ENCODE peak calls at places on chromosome 21, in seven cellular contexts. One of them, this sample, is unnamed.

GRCh38 chr21:34023691-34024381 is 49.5 kb upstream of the MRPS6 start:
- DNase-seq in IMR-90: no peak
- DNase-seq in neural progenitor cell: no peak
- DNase-seq in OCI-LY7: no peak
- DNase-seq in mammary epithelial cell: no peak
- DNase-seq in astrocyte of the spinal cord: no peak
- DNase-seq in left lung: no peak
- DNase-seq in this sample: no peak

GRCh38 chr21:14086553-14086952 is 124.2 kb downstream of the LIPI start:
- DNase-seq in IMR-90: no peak
- DNase-seq in neural progenitor cell: no peak
- DNase-seq in OCI-LY7: no peak
- DNase-seq in mammary epithelial cell: peak
- DNase-seq in astrocyte of the spinal cord: no peak
- DNase-seq in left lung: no peak
- DNase-seq in this sample: no peak

GRCh38 chr21:28884481-28884880 is 108.2 kb downstream of the LTN1 start:
- DNase-seq in IMR-90: peak
- DNase-seq in neural progenitor cell: no peak
- DNase-seq in OCI-LY7: peak
- DNase-seq in mammary epithelial cell: peak
- DNase-seq in astrocyte of the spinal cord: no peak
- DNase-seq in left lung: no peak
- DNase-seq in this sample: peak

GRCh38 chr21:17466166-17466565 is 46.7 kb upstream of the CXADR start:
- DNase-seq in IMR-90: peak
- DNase-seq in neural progenitor cell: no peak
- DNase-seq in OCI-LY7: no peak
- DNase-seq in mammary epithelial cell: peak
- DNase-seq in astrocyte of the spinal cord: peak
- DNase-seq in left lung: peak
- DNase-seq in this sample: no peak

GRCh38 chr21:45512626-45513002 is 29.6 kb downstream of the SLC19A1 start:
- DNase-seq in IMR-90: no peak
- DNase-seq in neural progenitor cell: no peak
- DNase-seq in OCI-LY7: no peak
- DNase-seq in mammary epithelial cell: no peak
- DNase-seq in astrocyte of the spinal cord: no peak
- DNase-seq in left lung: peak
- DNase-seq in this sample: no peak

GRCh38 chr21:46094401-46095105 is 3.4 kb upstream of the COL6A2 start:
- DNase-seq in IMR-90: no peak
- DNase-seq in neural progenitor cell: no peak
- DNase-seq in OCI-LY7: no peak
- DNase-seq in mammary epithelial cell: no peak
- DNase-seq in astrocyte of the spinal cord: no peak
- DNase-seq in left lung: no peak
- DNase-seq in this sample: no peak

GRCh38 chr21:44844256-44844655 is 26.4 kb upstream of the SUMO3 start:
- DNase-seq in IMR-90: no peak
- DNase-seq in neural progenitor cell: peak
- DNase-seq in OCI-LY7: no peak
- DNase-seq in mammary epithelial cell: no peak
- DNase-seq in astrocyte of the spinal cord: no peak
- DNase-seq in left lung: peak
- DNase-seq in this sample: no peak

GRCh38 chr21:33360281-33360680 is 35.5 kb downstream of the IFNAR1 start:
- DNase-seq in IMR-90: peak
- DNase-seq in neural progenitor cell: no peak
- DNase-seq in OCI-LY7: no peak
- DNase-seq in mammary epithelial cell: no peak
- DNase-seq in astrocyte of the spinal cord: peak
- DNase-seq in left lung: no peak
- DNase-seq in this sample: no peak

GRCh38 chr21:44304041-44304738 is 4.3 kb downstream of the PFKL start:
- DNase-seq in IMR-90: no peak
- DNase-seq in neural progenitor cell: peak
- DNase-seq in OCI-LY7: no peak
- DNase-seq in mammary epithelial cell: no peak
- DNase-seq in astrocyte of the spinal cord: no peak
- DNase-seq in left lung: no peak
- DNase-seq in this sample: no peak

GRCh38 chr21:28069446-28069845 is 923.2 kb downstream of the LTN1 start:
- DNase-seq in IMR-90: peak
- DNase-seq in neural progenitor cell: peak
- DNase-seq in OCI-LY7: no peak
- DNase-seq in mammary epithelial cell: peak
- DNase-seq in astrocyte of the spinal cord: peak
- DNase-seq in left lung: no peak
- DNase-seq in this sample: no peak

GRCh38 chr21:16742116-16742515 is 770.7 kb upstream of the CXADR start:
- DNase-seq in IMR-90: no peak
- DNase-seq in neural progenitor cell: no peak
- DNase-seq in OCI-LY7: no peak
- DNase-seq in mammary epithelial cell: no peak
- DNase-seq in astrocyte of the spinal cord: peak
- DNase-seq in left lung: peak
- DNase-seq in this sample: no peak

GRCh38 chr21:26570203-26570602 is 2.9 kb downstream of the CYYR1 start:
- DNase-seq in IMR-90: no peak
- DNase-seq in neural progenitor cell: peak
- DNase-seq in OCI-LY7: no peak
- DNase-seq in mammary epithelial cell: no peak
- DNase-seq in astrocyte of the spinal cord: no peak
- DNase-seq in left lung: no peak
- DNase-seq in this sample: no peak

GRCh38 chr21:37145635-37146111 is 72.6 kb downstream of the TTC3 start:
- DNase-seq in IMR-90: peak
- DNase-seq in neural progenitor cell: peak
- DNase-seq in OCI-LY7: no peak
- DNase-seq in mammary epithelial cell: peak
- DNase-seq in astrocyte of the spinal cord: peak
- DNase-seq in left lung: no peak
- DNase-seq in this sample: no peak
- TF ChIP-seq CTCF in IMR-90: no peak
- TF ChIP-seq CTCF in neural progenitor cell: no peak
- TF ChIP-seq CTCF in OCI-LY7: no peak
- TF ChIP-seq CTCF in mammary epithelial cell: no peak
- TF ChIP-seq CTCF in astrocyte of the spinal cord: peak
- TF ChIP-seq CTCF in left lung: no peak
- TF ChIP-seq CTCF in this sample: no peak

GRCh38 chr21:30829659-30830058 is at the start of gene KRTAP7-1:
- DNase-seq in IMR-90: no peak
- DNase-seq in neural progenitor cell: no peak
- DNase-seq in OCI-LY7: no peak
- DNase-seq in mammary epithelial cell: no peak
- DNase-seq in astrocyte of the spinal cord: no peak
- DNase-seq in left lung: no peak
- DNase-seq in this sample: no peak

DNA sequence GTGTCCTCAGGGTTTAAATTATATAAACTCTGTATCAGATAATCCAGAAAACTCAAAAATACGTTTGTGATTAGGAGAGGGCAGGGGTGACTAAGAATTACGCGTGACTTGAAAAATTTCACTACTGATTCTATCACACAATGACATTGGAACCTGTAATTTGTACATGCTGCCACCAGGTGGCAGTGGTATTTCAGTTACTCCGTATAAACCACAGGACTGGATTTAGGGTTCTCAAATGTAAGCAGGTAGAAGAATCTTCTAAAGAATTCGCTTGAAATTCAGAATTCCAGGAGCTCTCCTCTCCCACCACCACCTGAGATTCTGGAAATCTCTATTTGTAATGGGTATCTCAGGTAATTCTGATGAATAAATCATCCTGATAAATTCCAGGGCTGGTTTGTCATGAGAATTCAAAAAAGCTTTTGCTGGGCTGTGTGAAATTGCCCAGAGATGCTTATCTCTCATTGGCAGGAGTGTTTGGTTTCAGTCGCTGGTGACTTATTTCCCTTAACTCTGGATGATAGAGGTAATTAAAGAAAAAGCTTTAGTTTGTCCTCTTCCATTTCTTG is 1.7 kb upstream of the KRTAP7-1 start:
- DNase-seq in IMR-90: no peak
- DNase-seq in neural progenitor cell: peak
- DNase-seq in OCI-LY7: peak
- DNase-seq in mammary epithelial cell: peak
- DNase-seq in astrocyte of the spinal cord: no peak
- DNase-seq in left lung: no peak
- DNase-seq in this sample: peak
- TF ChIP-seq CTCF in IMR-90: peak
- TF ChIP-seq CTCF in neural progenitor cell: peak
- TF ChIP-seq CTCF in OCI-LY7: peak
- TF ChIP-seq CTCF in mammary epithelial cell: peak
- TF ChIP-seq CTCF in astrocyte of the spinal cord: peak
- TF ChIP-seq CTCF in left lung: peak
- TF ChIP-seq CTCF in this sample: peak

GRCh38 chr21:15291621-15292266 is 226.9 kb upstream of the NRIP1 start:
- DNase-seq in IMR-90: no peak
- DNase-seq in neural progenitor cell: no peak
- DNase-seq in OCI-LY7: no peak
- DNase-seq in mammary epithelial cell: peak
- DNase-seq in astrocyte of the spinal cord: no peak
- DNase-seq in left lung: no peak
- DNase-seq in this sample: no peak
- TF ChIP-seq CTCF in IMR-90: no peak
- TF ChIP-seq CTCF in neural progenitor cell: no peak
- TF ChIP-seq CTCF in OCI-LY7: no peak
- TF ChIP-seq CTCF in mammary epithelial cell: no peak
- TF ChIP-seq CTCF in astrocyte of the spinal cord: no peak
- TF ChIP-seq CTCF in left lung: no peak
- TF ChIP-seq CTCF in this sample: no peak

DNA sequence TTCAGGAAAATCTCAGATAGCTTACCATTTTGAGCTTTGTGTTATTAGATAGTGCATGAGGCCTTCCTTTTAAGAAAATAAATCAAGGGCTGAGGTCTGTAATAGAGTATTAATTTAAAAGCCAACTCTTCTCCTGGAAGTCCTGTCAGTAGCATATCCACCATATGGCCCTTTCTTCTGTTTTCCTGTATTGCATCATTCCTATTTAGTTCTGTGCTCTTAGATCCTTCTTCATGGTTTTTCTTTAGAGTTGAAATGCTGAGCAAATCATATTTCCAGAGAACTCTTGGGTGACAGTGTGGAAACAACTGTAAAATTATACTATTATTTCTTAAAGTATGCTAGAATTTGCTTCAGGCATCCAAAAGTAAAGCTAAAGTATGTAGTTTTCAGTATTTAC is 91.7 kb downstream of the TTC3 start:
- DNase-seq in IMR-90: no peak
- DNase-seq in neural progenitor cell: no peak
- DNase-seq in OCI-LY7: no peak
- DNase-seq in mammary epithelial cell: no peak
- DNase-seq in astrocyte of the spinal cord: no peak
- DNase-seq in left lung: no peak
- DNase-seq in this sample: no peak
- TF ChIP-seq CTCF in IMR-90: no peak
- TF ChIP-seq CTCF in neural progenitor cell: no peak
- TF ChIP-seq CTCF in OCI-LY7: no peak
- TF ChIP-seq CTCF in mammary epithelial cell: no peak
- TF ChIP-seq CTCF in astrocyte of the spinal cord: no peak
- TF ChIP-seq CTCF in left lung: no peak
- TF ChIP-seq CTCF in this sample: no peak

DNA sequence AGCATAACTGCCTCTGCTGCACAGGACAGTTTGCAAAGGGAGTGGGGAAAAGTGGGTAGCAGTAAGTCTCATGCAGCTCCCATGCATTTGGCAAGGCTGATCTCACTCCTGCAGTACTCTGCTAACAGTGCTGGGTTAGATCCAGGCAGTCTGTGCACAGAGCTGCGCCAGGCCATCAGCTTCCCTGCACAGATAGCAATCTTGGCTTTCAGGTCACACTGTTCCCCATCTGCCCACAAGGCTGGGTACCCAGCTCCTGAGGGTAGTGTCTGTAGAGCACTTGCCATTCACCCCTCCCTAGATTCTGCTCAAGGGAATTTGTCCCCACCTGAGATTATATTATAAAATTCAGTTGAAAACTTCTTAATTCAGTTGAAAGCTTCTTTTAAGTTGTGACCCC is 72.2 kb downstream of the SH3BGR start:
- DNase-seq in IMR-90: no peak
- DNase-seq in neural progenitor cell: no peak
- DNase-seq in OCI-LY7: no peak
- DNase-seq in mammary epithelial cell: no peak
- DNase-seq in astrocyte of the spinal cord: no peak
- DNase-seq in left lung: no peak
- DNase-seq in this sample: no peak
- TF ChIP-seq CTCF in IMR-90: no peak
- TF ChIP-seq CTCF in neural progenitor cell: no peak
- TF ChIP-seq CTCF in OCI-LY7: no peak
- TF ChIP-seq CTCF in mammary epithelial cell: no peak
- TF ChIP-seq CTCF in astrocyte of the spinal cord: no peak
- TF ChIP-seq CTCF in left lung: no peak
- TF ChIP-seq CTCF in this sample: no peak

GRCh38 chr21:31457675-31458074 is 113.6 kb upstream of the TIAM1 start:
- DNase-seq in IMR-90: no peak
- DNase-seq in neural progenitor cell: peak
- DNase-seq in OCI-LY7: no peak
- DNase-seq in mammary epithelial cell: no peak
- DNase-seq in astrocyte of the spinal cord: no peak
- DNase-seq in left lung: no peak
- DNase-seq in this sample: no peak
- TF ChIP-seq CTCF in IMR-90: no peak
- TF ChIP-seq CTCF in neural progenitor cell: peak
- TF ChIP-seq CTCF in OCI-LY7: peak
- TF ChIP-seq CTCF in mammary epithelial cell: peak
- TF ChIP-seq CTCF in astrocyte of the spinal cord: peak
- TF ChIP-seq CTCF in left lung: no peak
- TF ChIP-seq CTCF in this sample: no peak

DNA sequence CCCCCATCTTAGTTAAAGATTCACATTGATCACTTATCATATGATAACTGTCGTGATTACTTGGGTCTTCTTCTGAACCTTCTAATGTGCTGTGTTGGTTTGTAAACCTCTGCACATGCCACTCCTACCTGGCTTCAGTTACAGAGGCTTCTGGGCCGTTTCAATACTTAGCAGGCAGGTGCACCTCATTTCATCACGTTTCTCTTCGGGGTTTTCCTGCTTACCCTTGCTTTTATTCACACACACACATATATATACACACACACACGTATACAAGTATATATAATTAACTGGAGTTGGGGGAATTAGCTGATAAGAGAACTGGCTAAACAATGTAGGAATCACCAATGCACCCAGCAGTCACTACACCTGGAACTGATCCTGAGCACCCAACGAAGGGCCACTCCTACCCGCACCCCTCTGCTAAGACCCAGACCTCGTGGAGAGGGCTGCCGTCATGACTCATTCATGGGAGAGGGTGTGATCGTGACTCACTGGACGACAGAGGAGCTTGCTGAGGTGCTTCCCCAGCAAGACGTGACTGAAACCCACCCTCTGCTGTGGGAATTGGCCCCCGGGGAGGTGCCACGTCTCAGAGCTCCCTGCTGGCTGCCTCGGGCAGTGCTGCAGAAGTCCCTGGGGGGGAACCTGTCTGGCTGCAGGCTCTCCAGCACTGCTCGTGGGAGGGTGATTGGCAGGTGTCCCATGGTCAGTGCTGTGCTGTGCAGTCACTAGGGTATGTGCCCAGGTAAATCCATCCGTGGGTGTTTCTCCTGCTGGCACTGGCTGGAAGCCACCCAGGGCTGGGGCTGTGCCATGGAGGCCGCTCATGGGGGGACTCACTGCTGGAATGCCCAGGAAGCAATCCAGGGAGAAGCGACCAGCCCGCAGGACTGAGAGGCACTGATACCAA is 166.6 kb downstream of the DYRK1A start:
- DNase-seq in IMR-90: peak
- DNase-seq in neural progenitor cell: no peak
- DNase-seq in OCI-LY7: no peak
- DNase-seq in mammary epithelial cell: peak
- DNase-seq in astrocyte of the spinal cord: peak
- DNase-seq in left lung: peak
- DNase-seq in this sample: peak
- TF ChIP-seq CTCF in IMR-90: no peak
- TF ChIP-seq CTCF in neural progenitor cell: no peak
- TF ChIP-seq CTCF in OCI-LY7: no peak
- TF ChIP-seq CTCF in mammary epithelial cell: no peak
- TF ChIP-seq CTCF in astrocyte of the spinal cord: no peak
- TF ChIP-seq CTCF in left lung: no peak
- TF ChIP-seq CTCF in this sample: no peak